ENCODE peak calls at places on chromosomes 13 and 19, in nine cellular contexts. B is thoracic aorta; S is osteoblast; W is GM23338; D is adrenal gland; P is CD8-positive, alpha-beta T cell; L is AG04449; I is AG09309; J is mucosa of descending colon. Q is an unnamed sample.

GRCh38 chr19:15398501-15399233 is 19.1 kb upstream of the AKAP8 start:
- DNase-seq in B (no peak), S (peak), W (no peak), D (peak), P (no peak), L (no peak), I (no peak), J (no peak), Q (no peak)

GRCh38 chr13:53110614-53111013 is 82.0 kb downstream of the OLFM4 start:
- DNase-seq in B (no peak), S (no peak), W (no peak), D (no peak), P (no peak), L (no peak), I (no peak), J (no peak), Q (no peak)

GRCh38 chr13:113860579-113861432 is 3.1 kb downstream of the GAS6 start:
- DNase-seq in B (no peak), S (peak), W (peak), D (no peak), P (no peak), L (no peak), I (no peak), J (peak), Q (no peak)

GRCh38 chr13:73547239-73547638 is 488.4 kb downstream of the KLF5 start:
- DNase-seq in B (no peak), S (no peak), W (no peak), D (no peak), P (no peak), L (no peak), I (no peak), J (no peak), Q (no peak)

GRCh38 chr19:29624489-29625210 is 18.6 kb downstream of the POP4 start:
- DNase-seq in B (no peak), S (no peak), W (peak), D (no peak), P (no peak), L (no peak), I (no peak), J (no peak), Q (no peak)

GRCh38 chr13:60572003-60572792 is 175.2 kb downstream of the TDRD3 start:
- DNase-seq in B (no peak), S (no peak), W (peak), D (peak), P (no peak), L (peak), I (peak), J (no peak), Q (no peak)

GRCh38 chr13:80508031-80508430 is 167.1 kb upstream of the SPRY2 start:
- DNase-seq in B (no peak), S (no peak), W (no peak), D (no peak), P (no peak), L (no peak), I (no peak), J (no peak), Q (no peak)

GRCh38 chr19:20928371-20928770 is 5.3 kb downstream of the ZNF85 start:
- DNase-seq in B (no peak), S (peak), W (no peak), D (no peak), P (no peak), L (peak), I (peak), J (no peak), Q (no peak)

GRCh38 chr13:19382111-19382510 is 179.2 kb downstream of the TPTE2 start:
- DNase-seq in B (no peak), S (peak), W (no peak), D (no peak), P (no peak), L (no peak), I (no peak), J (no peak), Q (no peak)

GRCh38 chr19:45920458-45920857 is 5.9 kb upstream of the NANOS2 start:
- DNase-seq in B (no peak), S (peak), W (no peak), D (no peak), P (no peak), L (no peak), I (no peak), J (peak), Q (no peak)

GRCh38 chr19:45918721-45919120 is 4.1 kb upstream of the NANOS2 start:
- DNase-seq in B (no peak), S (no peak), W (no peak), D (no peak), P (no peak), L (no peak), I (no peak), J (no peak), Q (no peak)

GRCh38 chr19:45924891-45925447 is 10.4 kb upstream of the NANOS2 start:
- DNase-seq in B (no peak), S (no peak), W (no peak), D (no peak), P (no peak), L (no peak), I (no peak), J (no peak), Q (no peak)

GRCh38 chr19:45919678-45920077 is 5.1 kb upstream of the NANOS2 start:
- DNase-seq in B (no peak), S (peak), W (peak), D (no peak), P (no peak), L (no peak), I (no peak), J (peak), Q (no peak)

GRCh38 chr19:45922281-45922680 is 7.7 kb upstream of the NANOS2 start:
- DNase-seq in B (no peak), S (peak), W (peak), D (no peak), P (no peak), L (no peak), I (no peak), J (no peak), Q (no peak)
- TF ChIP-seq CTCF in B (no peak), S (peak), W (peak), D (no peak), P (no peak), L (peak), I (peak), J (no peak), Q (no peak)

GRCh38 chr13:103812966-103813365 is 746.7 kb upstream of the SLC10A2 start:
- DNase-seq in B (no peak), S (no peak), W (no peak), D (no peak), P (no peak), L (no peak), I (no peak), J (no peak), Q (no peak)

GRCh38 chr13:103815619-103816018 is 749.4 kb upstream of the SLC10A2 start:
- DNase-seq in B (no peak), S (no peak), W (no peak), D (no peak), P (no peak), L (no peak), I (no peak), J (no peak), Q (no peak)

GRCh38 chr13:103810026-103810425 is 743.8 kb upstream of the SLC10A2 start:
- DNase-seq in B (no peak), S (no peak), W (no peak), D (no peak), P (no peak), L (no peak), I (no peak), J (no peak), Q (no peak)

DNA sequence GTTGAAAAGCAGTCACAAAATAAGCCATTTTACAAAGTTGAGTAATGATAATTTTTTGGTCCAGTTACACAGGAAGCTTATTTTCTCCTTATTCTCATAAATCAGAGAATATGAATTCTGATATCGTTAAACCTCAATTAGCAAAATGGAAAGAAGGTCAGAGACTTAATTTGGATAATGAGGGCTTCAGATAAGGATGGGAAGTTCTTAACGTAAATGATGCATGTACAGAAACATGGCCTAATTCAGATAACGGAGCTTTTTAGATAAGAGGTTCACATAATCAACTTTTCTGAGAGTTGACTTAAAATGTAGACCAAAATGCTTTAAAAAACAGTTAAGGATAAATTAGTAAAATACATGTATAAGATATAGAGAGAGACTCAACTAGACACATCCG is 746.3 kb upstream of the SLC10A2 start:
- DNase-seq in B (no peak), S (no peak), W (no peak), D (no peak), P (no peak), L (no peak), I (no peak), J (no peak), Q (no peak)
- TF ChIP-seq CTCF in B (no peak), S (no peak), W (no peak), D (no peak), P (no peak), L (no peak), I (no peak), J (no peak), Q (no peak)

GRCh38 chr13:99606322-99607089 is 105.2 kb downstream of the TM9SF2 start:
- DNase-seq in B (peak), S (peak), W (peak), D (peak), P (peak), L (no peak), I (no peak), J (peak), Q (peak)

GRCh38 chr13:99605417-99606321 is 104.4 kb downstream of the TM9SF2 start:
- DNase-seq in B (no peak), S (peak), W (peak), D (peak), P (peak), L (no peak), I (no peak), J (peak), Q (peak)

GRCh38 chr13:99608345-99608744 is 107.1 kb downstream of the TM9SF2 start:
- DNase-seq in B (no peak), S (no peak), W (no peak), D (no peak), P (no peak), L (no peak), I (no peak), J (peak), Q (no peak)

GRCh38 chr13:99614465-99614885 is 113.2 kb downstream of the TM9SF2 start:
- DNase-seq in B (no peak), S (peak), W (peak), D (no peak), P (no peak), L (no peak), I (no peak), J (no peak), Q (peak)

GRCh38 chr13:99610702-99611289 is 109.5 kb downstream of the TM9SF2 start:
- DNase-seq in B (no peak), S (no peak), W (peak), D (no peak), P (no peak), L (no peak), I (no peak), J (no peak), Q (no peak)
- TF ChIP-seq CTCF in B (no peak), S (peak), W (peak), D (no peak), P (no peak), L (no peak), I (peak), J (no peak), Q (no peak)

GRCh38 chr19:17103177-17103576 is 27.6 kb downstream of the MYO9B start:
- DNase-seq in B (no peak), S (peak), W (peak), D (peak), P (no peak), L (no peak), I (no peak), J (no peak), Q (no peak)
- TF ChIP-seq CTCF in B (peak), S (peak), W (peak), D (peak), P (no peak), L (peak), I (peak), J (no peak), Q (peak)

GRCh38 chr19:4023600-4024398 is 16.3 kb downstream of the PIAS4 start:
- DNase-seq in B (no peak), S (peak), W (no peak), D (no peak), P (no peak), L (no peak), I (no peak), J (no peak), Q (no peak)
- TF ChIP-seq CTCF in B (no peak), S (no peak), W (no peak), D (no peak), P (no peak), L (no peak), I (no peak), J (no peak), Q (no peak)

Q was measured in GM13976.